ENCODE peak calls at places on chromosomes 6 and 20, in eight cellular contexts. One of them, this sample, is unnamed.

GRCh38 chr6:41442800-41443501 is 103.2 kb upstream of the FOXP4 start:
- DNase-seq in A549: no peak
- DNase-seq in H1: peak; percentile 93
- DNase-seq in endothelial cell of umbilical vein: no peak
- DNase-seq in WTC11: peak; percentile 86
- DNase-seq in SK-N-SH: peak; percentile 69
- DNase-seq in NB4: no peak
- DNase-seq in HCT116: no peak
- DNase-seq in this sample: no peak

GRCh38 chr6:36340671-36341454 is 4.2 kb upstream of the BNIP5 start:
- DNase-seq in endothelial cell of umbilical vein: peak; percentile 59
- DNase-seq in SK-N-SH: peak; percentile 82
- DNase-seq in NB4: peak; percentile 78
- DNase-seq in WTC11: peak; percentile 83
- DNase-seq in A549: peak; percentile 68
- DNase-seq in HCT116: peak; percentile 48
- DNase-seq in H1: peak; percentile 87
- DNase-seq in this sample: peak; percentile 34

GRCh38 chr6:67766061-67766460 is 869.0 kb upstream of the ADGRB3 start:
- DNase-seq in NB4: peak; percentile 12
- DNase-seq in SK-N-SH: no peak
- DNase-seq in A549: no peak
- DNase-seq in HCT116: no peak
- DNase-seq in endothelial cell of umbilical vein: peak; percentile 72
- DNase-seq in WTC11: no peak
- DNase-seq in H1: no peak
- DNase-seq in this sample: no peak

GRCh38 chr6:1436334-1437306 is 47.2 kb downstream of the FOXF2 start:
- DNase-seq in A549: peak; percentile 61
- DNase-seq in H1: peak; percentile 85
- DNase-seq in NB4: peak; percentile 79
- DNase-seq in WTC11: peak; percentile 52
- DNase-seq in endothelial cell of umbilical vein: peak; percentile 70
- DNase-seq in HCT116: peak; percentile 57
- DNase-seq in SK-N-SH: peak; percentile 71
- DNase-seq in this sample: peak; percentile 30

GRCh38 chr6:134436281-134436815 is 118.4 kb upstream of the SGK1 start:
- DNase-seq in H1: no peak
- DNase-seq in SK-N-SH: no peak
- DNase-seq in NB4: peak; percentile 82
- DNase-seq in endothelial cell of umbilical vein: peak; percentile 94
- DNase-seq in A549: peak; percentile 89
- DNase-seq in WTC11: no peak
- DNase-seq in HCT116: peak; percentile 75
- DNase-seq in this sample: peak; percentile 57

GRCh38 chr6:151695181-151695580 is 112.3 kb upstream of the ESR1 start:
- DNase-seq in endothelial cell of umbilical vein: no peak
- DNase-seq in NB4: no peak
- DNase-seq in A549: no peak
- DNase-seq in SK-N-SH: no peak
- DNase-seq in H1: no peak
- DNase-seq in HCT116: no peak
- DNase-seq in WTC11: no peak
- DNase-seq in this sample: no peak

GRCh38 chr6:152246554-152247337 is 390.4 kb downstream of the SYNE1 start:
- DNase-seq in WTC11: no peak
- DNase-seq in SK-N-SH: no peak
- DNase-seq in H1: no peak
- DNase-seq in NB4: no peak
- DNase-seq in endothelial cell of umbilical vein: no peak
- DNase-seq in A549: no peak
- DNase-seq in HCT116: no peak
- DNase-seq in this sample: no peak

GRCh38 chr6:72849346-72849745 is 227.5 kb downstream of the KCNQ5 start:
- DNase-seq in endothelial cell of umbilical vein: no peak
- DNase-seq in WTC11: no peak
- DNase-seq in HCT116: no peak
- DNase-seq in A549: no peak
- DNase-seq in H1: no peak
- DNase-seq in SK-N-SH: no peak
- DNase-seq in NB4: no peak
- DNase-seq in this sample: no peak

DNA sequence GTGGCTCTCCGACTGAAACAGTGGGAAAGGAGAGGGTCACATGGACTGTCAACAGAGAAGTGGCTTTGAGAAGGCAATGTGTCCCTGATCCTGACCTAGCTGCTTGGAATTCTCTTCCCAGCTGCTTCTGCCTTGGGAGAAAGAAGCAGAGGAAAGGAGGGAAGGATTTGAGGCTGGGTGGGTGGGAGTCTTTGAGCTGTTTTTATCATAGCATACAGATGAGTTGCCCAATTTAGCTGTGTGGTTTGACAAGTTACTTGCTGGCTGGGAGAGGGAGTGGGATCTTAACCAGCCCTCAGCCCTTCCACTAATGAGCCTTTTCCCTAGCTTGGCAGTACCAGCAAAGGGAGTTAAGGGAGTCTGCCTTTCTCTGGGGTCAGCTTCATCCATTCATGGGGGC is 51.1 kb upstream of the MYL9 start:
- DNase-seq in SK-N-SH: no peak
- DNase-seq in WTC11: no peak
- DNase-seq in H1: no peak
- DNase-seq in endothelial cell of umbilical vein: no peak
- DNase-seq in A549: no peak
- DNase-seq in NB4: peak; percentile 51
- DNase-seq in HCT116: no peak
- DNase-seq in this sample: no peak
- TF ChIP-seq MAX in SK-N-SH: no peak
- TF ChIP-seq MAX in WTC11: no peak
- TF ChIP-seq MAX in H1: no peak
- TF ChIP-seq MAX in endothelial cell of umbilical vein: no peak
- TF ChIP-seq MAX in A549: no peak
- TF ChIP-seq MAX in NB4: no peak
- TF ChIP-seq MAX in HCT116: no peak
- TF ChIP-seq MAX in this sample: no peak

DNA sequence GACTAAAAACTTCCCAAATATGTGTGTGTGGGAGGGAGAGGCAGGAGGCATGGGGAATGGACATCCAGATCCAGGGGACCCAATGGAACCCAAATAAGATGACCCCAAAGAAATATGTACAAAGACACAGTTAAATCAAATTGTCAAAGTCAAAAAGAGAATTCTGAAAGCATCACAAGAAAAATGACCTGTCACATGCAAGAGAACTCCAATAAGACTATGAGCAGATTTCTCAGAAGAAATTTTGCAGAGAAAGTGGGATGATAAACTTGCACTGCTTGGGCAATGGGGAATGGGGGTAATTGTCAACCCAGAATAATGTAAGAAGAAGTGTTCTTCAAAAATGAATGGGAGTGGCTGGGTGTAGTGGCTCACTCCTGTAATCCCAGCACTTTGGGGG is 59.5 kb upstream of the PLN start:
- DNase-seq in endothelial cell of umbilical vein: no peak
- DNase-seq in WTC11: no peak
- DNase-seq in SK-N-SH: no peak
- DNase-seq in NB4: no peak
- DNase-seq in HCT116: no peak
- DNase-seq in H1: no peak
- DNase-seq in A549: no peak
- DNase-seq in this sample: no peak
- TF ChIP-seq MAX in endothelial cell of umbilical vein: no peak
- TF ChIP-seq MAX in WTC11: no peak
- TF ChIP-seq MAX in SK-N-SH: no peak
- TF ChIP-seq MAX in NB4: no peak
- TF ChIP-seq MAX in HCT116: no peak
- TF ChIP-seq MAX in H1: no peak
- TF ChIP-seq MAX in A549: no peak
- TF ChIP-seq MAX in this sample: no peak

GRCh38 chr20:17995967-17996819 is 27.4 kb downstream of the MGME1 start:
- DNase-seq in endothelial cell of umbilical vein: peak; percentile 70
- DNase-seq in H1: no peak
- DNase-seq in A549: peak; percentile 58
- DNase-seq in SK-N-SH: peak; percentile 75
- DNase-seq in HCT116: peak; percentile 26
- DNase-seq in NB4: peak; percentile 64
- DNase-seq in WTC11: no peak
- DNase-seq in this sample: no peak
- TF ChIP-seq MAX in endothelial cell of umbilical vein: no peak
- TF ChIP-seq MAX in H1: no peak
- TF ChIP-seq MAX in A549: no peak
- TF ChIP-seq MAX in SK-N-SH: no peak
- TF ChIP-seq MAX in HCT116: no peak
- TF ChIP-seq MAX in NB4: no peak
- TF ChIP-seq MAX in WTC11: no peak
- TF ChIP-seq MAX in this sample: no peak

DNA sequence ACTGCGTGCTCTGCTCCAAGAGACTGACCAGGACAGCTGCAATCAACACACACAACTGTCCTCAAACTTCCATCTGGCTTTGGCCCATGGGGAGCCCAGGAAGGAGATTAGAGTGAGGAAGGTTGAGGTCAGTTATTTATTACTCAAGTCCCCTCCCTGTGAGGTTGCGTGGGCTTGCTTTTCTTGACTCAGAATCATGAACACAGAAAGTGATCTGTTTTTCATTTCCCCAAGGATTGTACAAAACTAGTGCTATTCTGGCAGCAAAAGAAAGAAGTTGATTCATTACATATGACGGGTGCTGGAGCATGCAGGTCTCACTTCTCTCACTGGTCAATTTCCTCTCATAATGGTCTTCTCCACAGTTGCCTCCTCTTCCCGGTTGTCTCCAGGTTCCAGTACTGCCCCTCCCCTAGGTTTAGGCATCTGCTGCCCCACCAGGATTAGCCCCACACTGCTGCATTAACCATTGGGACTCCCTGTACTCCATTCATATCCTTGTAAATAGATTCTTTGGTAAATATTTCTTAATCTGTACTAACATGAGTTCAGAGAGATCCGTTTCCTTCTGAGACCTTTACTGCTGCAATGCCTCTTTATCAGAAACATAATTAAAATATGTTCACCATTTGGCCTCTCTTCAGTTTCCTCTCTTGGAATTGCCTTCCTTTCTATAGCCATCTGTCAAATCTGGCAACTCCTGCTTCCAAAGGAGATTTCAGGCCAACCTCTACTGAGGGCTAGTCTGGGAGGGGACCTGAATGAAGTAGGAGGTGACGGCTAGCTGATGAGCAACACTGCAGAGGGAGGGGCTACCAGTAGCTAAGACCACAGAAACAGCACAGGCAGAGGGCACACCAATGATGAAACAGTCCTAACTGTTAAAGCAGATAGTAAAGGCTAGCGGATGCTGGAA is 888.8 kb downstream of the QKI start:
- DNase-seq in H1: no peak
- DNase-seq in HCT116: no peak
- DNase-seq in SK-N-SH: no peak
- DNase-seq in A549: no peak
- DNase-seq in WTC11: no peak
- DNase-seq in endothelial cell of umbilical vein: peak; percentile 68
- DNase-seq in NB4: no peak
- DNase-seq in this sample: no peak
- TF ChIP-seq MAX in H1: no peak
- TF ChIP-seq MAX in HCT116: no peak
- TF ChIP-seq MAX in SK-N-SH: no peak
- TF ChIP-seq MAX in A549: no peak
- TF ChIP-seq MAX in WTC11: no peak
- TF ChIP-seq MAX in endothelial cell of umbilical vein: no peak
- TF ChIP-seq MAX in NB4: no peak
- TF ChIP-seq MAX in this sample: no peak

DNA sequence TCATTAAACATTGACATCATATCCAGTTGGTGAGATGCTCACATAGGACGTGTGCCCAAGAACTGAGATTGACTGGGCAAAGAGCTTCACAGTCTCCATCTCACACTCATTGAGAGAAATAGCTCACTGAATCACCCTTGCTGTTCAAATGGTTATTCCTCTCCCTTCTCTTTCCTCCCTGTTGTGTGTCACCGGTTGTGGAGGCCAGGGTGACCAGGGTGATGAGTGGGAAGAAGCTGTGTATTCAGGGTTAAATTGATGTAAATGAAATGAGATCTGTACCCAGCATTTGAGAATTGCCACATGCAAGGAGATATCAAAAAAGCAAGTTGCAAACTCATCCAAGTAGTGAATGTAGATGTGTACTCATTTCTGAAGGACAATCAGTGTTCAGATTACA is 36.6 kb upstream of the VAPB start:
- DNase-seq in SK-N-SH: no peak
- DNase-seq in HCT116: no peak
- DNase-seq in WTC11: no peak
- DNase-seq in A549: no peak
- DNase-seq in endothelial cell of umbilical vein: no peak
- DNase-seq in NB4: no peak
- DNase-seq in H1: no peak
- DNase-seq in this sample: no peak
- TF ChIP-seq MAX in SK-N-SH: no peak
- TF ChIP-seq MAX in HCT116: no peak
- TF ChIP-seq MAX in WTC11: no peak
- TF ChIP-seq MAX in A549: no peak
- TF ChIP-seq MAX in endothelial cell of umbilical vein: no peak
- TF ChIP-seq MAX in NB4: no peak
- TF ChIP-seq MAX in H1: no peak
- TF ChIP-seq MAX in this sample: no peak

GRCh38 chr6:25590986-25591385 is 61.0 kb upstream of the SCGN start:
- DNase-seq in SK-N-SH: peak; percentile 25
- DNase-seq in WTC11: no peak
- DNase-seq in HCT116: no peak
- DNase-seq in endothelial cell of umbilical vein: no peak
- DNase-seq in H1: no peak
- DNase-seq in NB4: no peak
- DNase-seq in A549: no peak
- DNase-seq in this sample: no peak
- TF ChIP-seq MAX in SK-N-SH: no peak
- TF ChIP-seq MAX in WTC11: no peak
- TF ChIP-seq MAX in HCT116: no peak
- TF ChIP-seq MAX in endothelial cell of umbilical vein: no peak
- TF ChIP-seq MAX in H1: no peak
- TF ChIP-seq MAX in NB4: no peak
- TF ChIP-seq MAX in A549: no peak
- TF ChIP-seq MAX in this sample: no peak

DNA sequence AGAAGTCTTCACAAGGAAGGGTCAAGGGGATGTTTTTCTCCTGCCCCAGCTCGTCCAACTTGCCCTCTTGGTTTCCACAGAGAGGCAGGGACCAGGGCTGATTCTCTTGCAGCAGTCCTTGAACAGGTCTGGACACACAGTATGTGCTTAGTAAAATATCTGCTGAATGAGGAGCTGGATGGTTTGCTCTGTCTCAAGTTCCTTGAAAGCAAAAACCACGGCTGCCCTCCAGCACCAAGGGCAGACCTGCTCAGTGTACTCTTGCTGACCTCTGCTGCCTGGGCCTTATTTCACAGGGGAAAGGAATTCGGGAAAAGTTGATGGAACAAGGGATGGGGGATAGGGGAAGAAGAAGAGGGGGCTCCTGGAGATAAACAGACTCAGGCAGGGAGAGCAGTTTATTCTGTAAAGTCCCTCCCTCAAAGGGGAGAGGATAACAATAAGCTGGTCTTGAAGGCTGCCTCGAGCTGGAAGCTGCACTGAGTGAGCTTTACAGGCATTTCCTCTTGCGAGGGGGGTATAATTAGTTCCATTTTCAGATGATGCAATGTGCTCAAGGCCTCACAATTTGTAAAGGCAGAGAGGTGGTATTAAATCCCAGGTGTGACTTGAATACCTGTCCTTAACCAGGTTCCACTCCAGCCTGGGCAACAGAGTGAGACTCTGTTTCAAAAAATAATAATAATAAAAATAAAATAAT is 10.3 kb downstream of the KCNK5 start:
- DNase-seq in A549: no peak
- DNase-seq in SK-N-SH: no peak
- DNase-seq in HCT116: no peak
- DNase-seq in WTC11: no peak
- DNase-seq in NB4: peak; percentile 81
- DNase-seq in endothelial cell of umbilical vein: no peak
- DNase-seq in H1: no peak
- DNase-seq in this sample: no peak
- TF ChIP-seq MAX in A549: no peak
- TF ChIP-seq MAX in SK-N-SH: no peak
- TF ChIP-seq MAX in HCT116: no peak
- TF ChIP-seq MAX in WTC11: no peak
- TF ChIP-seq MAX in NB4: no peak
- TF ChIP-seq MAX in endothelial cell of umbilical vein: no peak
- TF ChIP-seq MAX in H1: no peak
- TF ChIP-seq MAX in this sample: no peak